ENCODE peak calls at places on chromosomes 12 and 14, in six cellular contexts. S, E, J, R, N and C are unnamed samples.

GRCh38 chr12:91506461-91506860 is 323.8 kb upstream of the DCN start:
- DNase-seq in R (no peak), S (no peak), N (no peak), E (no peak), J (no peak), C (no peak)

GRCh38 chr12:52552681-52553195 is at the start of gene KRT71:
- DNase-seq in J (no peak), N (no peak), R (no peak), S (no peak), E (no peak), C (no peak)

GRCh38 chr12:95204141-95204866 is 13.0 kb downstream of the FGD6 start:
- DNase-seq in R (peak; percentile 96), E (peak; percentile 95), N (no peak), S (no peak), J (no peak), C (peak; percentile 92)

GRCh38 chr12:65568517-65568916 is 255.8 kb upstream of the HMGA2 start:
- DNase-seq in E (peak; percentile 97), R (peak; percentile 59), N (no peak), J (no peak), S (no peak), C (no peak)

GRCh38 chr12:24754690-24755638 is 193.9 kb downstream of the BCAT1 start:
- DNase-seq in R (peak; percentile 65), J (no peak), N (no peak), E (peak; percentile 92), S (peak; percentile 48), C (peak; percentile 73)

GRCh38 chr14:93751946-93752660 is 36.2 kb downstream of the PRIMA1 start:
- DNase-seq in R (no peak), S (no peak), N (no peak), E (no peak), J (no peak), C (no peak)

GRCh38 chr12:52271157-52271556 is 3.3 kb upstream of the KRT86 start:
- DNase-seq in R (no peak), J (no peak), S (no peak), N (no peak), E (peak; percentile 68), C (peak; percentile 22)

GRCh38 chr14:21106506-21107359 is 5.9 kb downstream of the TMEM253 start:
- DNase-seq in R (peak; percentile 87), S (peak; percentile 81), E (peak; percentile 85), J (peak; percentile 76), N (peak; percentile 52), C (peak; percentile 78)

GRCh38 chr12:50081096-50081808 is 3.9 kb upstream of the SMARCD1 start:
- DNase-seq in N (no peak), J (no peak), R (no peak), E (no peak), S (no peak), C (no peak)

GRCh38 chr12:46256942-46257341 is 11.9 kb downstream of the SLC38A1 start:
- DNase-seq in J (no peak), S (no peak), N (no peak), R (no peak), E (no peak), C (no peak)